ENCODE peak calls at places on chromosomes 2 and 18, in six cellular contexts. C, V, M, N, J and A are unnamed samples.

GRCh38 chr2:227826563-227826962 is 12.9 kb downstream of the CCL20 start:
- ATAC-seq in V (no peak), J (no peak), C (no peak), M (no peak), N (peak; percentile 31), A (no peak)

GRCh38 chr2:218125626-218126080 is at the start of gene CXCR2:
- ATAC-seq in J (no peak), M (no peak), N (peak; percentile 54), V (peak; percentile 72), C (peak; percentile 74), A (no peak)

GRCh38 chr18:49762191-49763077 is 50.9 kb downstream of the ACAA2 start:
- ATAC-seq in V (peak; percentile 46), J (no peak), C (peak; percentile 9), M (peak; percentile 13), N (no peak), A (no peak)

GRCh38 chr2:96188821-96189526 is 19.7 kb downstream of the STARD7 start:
- ATAC-seq in J (no peak), N (no peak), C (no peak), V (no peak), M (peak; percentile 65), A (no peak)

GRCh38 chr2:200752332-200752731 is 59.4 kb upstream of the BZW1 start:
- ATAC-seq in C (no peak), V (no peak), M (no peak), N (no peak), J (no peak), A (no peak)

GRCh38 chr18:32189723-32190591 is at the start of gene MEP1B:
- ATAC-seq in N (no peak), M (no peak), V (no peak), J (no peak), C (no peak), A (no peak)

GRCh38 chr2:16270441-16270840 is 330.1 kb downstream of the MYCN start:
- ATAC-seq in M (no peak), N (no peak), V (no peak), J (no peak), C (no peak), A (no peak)

GRCh38 chr2:207792244-207792785 is 22.6 kb upstream of the FZD5 start:
- ATAC-seq in J (peak; percentile 86), V (peak; percentile 66), M (peak; percentile 92), C (no peak), N (peak; percentile 31), A (peak; percentile 58)

GRCh38 chr18:44937985-44938384 is 257.3 kb downstream of the SETBP1 start:
- ATAC-seq in N (no peak), V (no peak), M (no peak), J (no peak), C (no peak), A (no peak)

GRCh38 chr2:189305291-189305943 is 125.9 kb upstream of the COL5A2 start:
- ATAC-seq in J (no peak), N (no peak), C (no peak), M (no peak), V (no peak), A (no peak)

GRCh38 chr2:156331572-156332451 is 709 bp downstream of the NR4A2 start:
- ATAC-seq in N (peak; percentile 3), C (peak; percentile 64), V (peak; percentile 12), J (peak; percentile 23), M (peak; percentile 20), A (peak; percentile 38)

GRCh38 chr2:161847910-161848309 is 223.7 kb downstream of the SLC4A10 start:
- ATAC-seq in J (no peak), M (no peak), V (no peak), N (no peak), C (no peak), A (no peak)

GRCh38 chr2:29033172-29033571 is 41.2 kb downstream of the PCARE start:
- ATAC-seq in V (no peak), J (peak; percentile 80), M (no peak), N (no peak), C (no peak), A (no peak)

GRCh38 chr2:114063346-114063745 is 173.5 kb downstream of the ACTR3 start:
- ATAC-seq in M (no peak), C (no peak), N (no peak), J (no peak), V (no peak), A (no peak)

GRCh38 chr2:237616373-237617304 is 10.7 kb upstream of the LRRFIP1 start:
- ATAC-seq in J (no peak), M (no peak), C (peak; percentile 42), V (no peak), N (no peak), A (peak; percentile 89)

GRCh38 chr2:132871829-132872228 is 201.8 kb upstream of the LYPD1 start:
- ATAC-seq in J (no peak), V (no peak), C (no peak), N (no peak), M (no peak), A (no peak)

GRCh38 chr2:233163486-233164103 is 87.9 kb upstream of the ATG16L1 start:
- ATAC-seq in C (no peak), N (no peak), V (no peak), J (no peak), M (no peak), A (no peak)

GRCh38 chr2:27737676-27738348 is 33.7 kb upstream of the MRPL33 start:
- ATAC-seq in N (no peak), J (no peak), M (no peak), V (peak; percentile 97), C (peak; percentile 9), A (peak; percentile 27)

GRCh38 chr2:40037303-40037702 is 258.2 kb upstream of the THUMPD2 start:
- ATAC-seq in J (no peak), C (no peak), M (no peak), N (no peak), V (no peak), A (peak; percentile 43)

GRCh38 chr18:67525328-67526110 is 9.0 kb upstream of the DSEL start:
- ATAC-seq in V (peak; percentile 55), J (no peak), M (no peak), N (no peak), C (peak; percentile 81), A (peak; percentile 86)

GRCh38 chr2:154587739-154588138 is 110.8 kb upstream of the KCNJ3 start:
- ATAC-seq in V (peak; percentile 81), N (no peak), C (no peak), J (no peak), M (no peak), A (no peak)

DNA sequence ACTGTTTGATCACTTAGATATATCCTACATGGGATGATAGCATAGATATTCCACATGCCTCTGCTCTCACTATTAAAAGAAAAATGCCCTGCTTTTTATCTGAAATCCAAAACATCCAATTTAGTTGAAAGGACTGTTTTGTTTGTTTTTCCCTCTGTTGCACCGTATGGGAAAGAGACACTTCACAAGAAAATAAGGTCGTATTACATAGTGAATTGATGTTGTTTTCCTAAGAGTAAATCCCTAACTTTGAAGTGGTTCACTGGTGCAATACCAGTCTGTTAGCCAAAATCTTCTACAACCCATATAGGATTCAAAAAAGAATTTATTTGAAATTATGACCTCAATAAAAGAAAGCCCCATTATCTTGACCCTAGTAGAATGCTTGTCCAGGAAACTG is 18.1 kb downstream of the TGFA start:
- ATAC-seq in M (no peak), J (no peak), N (no peak), V (no peak), C (no peak), A (no peak)
- TF ChIP-seq POLR2AphosphoS5 in M (no peak), J (no peak), N (no peak), V (no peak), C (no peak), A (no peak)

GRCh38 chr2:159677654-159678053 is 34.7 kb upstream of the MARCHF7 start:
- ATAC-seq in C (no peak), J (no peak), N (no peak), V (no peak), M (no peak), A (no peak)
- TF ChIP-seq CTCF in C (no peak), J (peak; percentile 43), N (peak; percentile 16), V (peak; percentile 30), M (no peak), A (peak; percentile 46)

DNA sequence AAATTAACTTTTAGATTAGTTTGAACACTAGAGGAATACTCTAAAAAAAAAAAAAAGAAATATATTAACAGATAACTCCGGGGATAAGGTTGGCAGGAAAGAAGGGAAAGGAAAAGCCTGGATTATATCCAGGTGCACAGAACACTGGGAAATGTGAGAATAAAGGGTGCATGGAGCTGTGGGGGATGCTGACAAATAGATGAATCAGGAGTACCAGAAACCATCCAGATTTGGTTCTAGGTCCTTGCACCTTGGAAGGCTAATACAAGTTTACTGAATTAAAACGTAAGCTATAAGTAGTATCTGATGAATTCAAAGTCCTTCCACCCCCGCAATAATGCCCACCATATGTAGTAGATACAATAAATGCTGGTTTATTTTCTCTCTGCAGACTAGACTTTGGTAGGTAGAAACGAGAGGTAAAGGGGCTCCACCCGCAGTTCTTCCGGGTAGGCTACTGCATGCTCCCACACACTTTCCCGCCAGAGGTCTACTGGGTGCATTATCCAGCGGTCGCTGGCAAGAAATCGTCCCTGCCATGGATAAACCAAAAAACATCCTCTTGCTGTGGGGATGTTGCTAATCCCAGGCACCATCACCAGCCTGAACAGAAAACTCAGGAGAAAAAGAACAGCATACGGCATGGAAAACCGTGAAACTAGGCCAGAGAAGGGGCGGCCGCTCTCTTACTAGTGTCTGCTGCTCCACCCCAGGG is 1.6 kb downstream of the CNRIP1 start:
- ATAC-seq in M (no peak), V (no peak), C (no peak), N (no peak), J (no peak), A (peak; percentile 3)
- TF ChIP-seq POLR2A in M (no peak), V (no peak), C (no peak), N (no peak), J (no peak), A (no peak)

GRCh38 chr2:229714080-229714735 is at the start of gene DNER:
- ATAC-seq in C (no peak), V (peak; percentile 61), N (peak; percentile 78), M (peak; percentile 96), J (peak; percentile 88), A (peak; percentile 10)

GRCh38 chr2:229712125-229712524 is 2.2 kb downstream of the DNER start:
- ATAC-seq in M (no peak), N (no peak), V (no peak), J (no peak), C (no peak), A (no peak)

GRCh38 chr2:229715895-229716507 is 1.6 kb upstream of the DNER start:
- ATAC-seq in C (no peak), V (peak; percentile 23), J (peak; percentile 37), N (peak; percentile 52), M (peak; percentile 42), A (no peak)

GRCh38 chr2:229713371-229714079 is 830 bp downstream of the DNER start:
- ATAC-seq in M (no peak), C (no peak), J (peak; percentile 24), N (peak; percentile 31), V (peak; percentile 29), A (no peak)

DNA sequence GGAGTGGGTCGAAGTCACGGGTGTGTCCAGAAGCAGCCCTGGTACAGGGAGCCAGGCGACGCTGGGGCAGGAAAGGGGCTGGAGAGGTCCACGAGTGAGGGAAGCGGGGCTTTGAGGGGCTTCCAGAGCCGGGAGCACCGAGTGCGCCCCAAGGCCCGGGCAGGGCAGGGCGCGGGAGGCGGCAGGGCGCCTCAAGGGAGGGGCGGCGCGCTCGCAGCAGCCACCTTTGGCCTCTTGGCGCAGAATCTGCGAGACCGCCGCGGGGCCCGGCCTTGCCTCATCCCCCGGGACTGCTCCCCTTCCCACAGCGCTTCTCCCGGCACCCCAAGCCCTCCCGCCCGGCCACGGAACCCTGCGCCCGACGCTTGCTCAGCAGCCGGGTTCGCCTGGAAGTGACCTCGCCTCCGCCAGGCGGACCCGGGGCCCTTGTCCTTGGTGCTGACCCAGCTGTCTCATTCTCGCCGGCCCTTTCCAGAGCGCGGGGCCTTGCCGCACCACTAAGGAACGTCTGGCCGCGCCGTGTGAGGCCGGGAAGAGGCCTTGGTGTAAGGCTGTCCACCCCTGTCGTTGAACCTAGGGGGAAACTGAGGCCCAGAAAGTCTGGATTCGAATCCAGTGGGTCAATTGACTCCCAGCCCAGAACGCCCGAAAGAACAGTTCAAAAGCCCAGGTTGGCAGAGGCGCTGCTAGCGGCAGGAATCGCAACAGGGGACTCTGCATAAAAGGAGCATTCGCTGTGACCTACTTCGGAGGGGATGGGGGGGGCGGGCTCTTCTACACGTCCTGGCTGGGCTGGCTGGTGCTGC is 584 bp upstream of the DNER start:
- ATAC-seq in J (peak; percentile 50), C (peak; percentile 77), V (peak; percentile 97), M (peak; percentile 96), N (peak; percentile 82), A (peak; percentile 61)
- TF ChIP-seq POLR2AphosphoS5 in J (no peak), C (no peak), V (no peak), M (no peak), N (no peak), A (no peak)